ENCODE peak calls at places on chromosomes 6 and 20, in eight cellular contexts. One of them, this sample, is unnamed.

GRCh38 chr6:136468711-136469110 is 81.5 kb downstream of the MAP7 start:
- DNase-seq in A172: no peak
- DNase-seq in H7: no peak
- DNase-seq in iris pigment epithelial cell: no peak
- DNase-seq in effector memory CD4-positive, alpha-beta T cell: no peak
- DNase-seq in fibroblast of pulmonary artery: no peak
- DNase-seq in mesenchymal stem cell: no peak
- DNase-seq in right cardiac atrium: no peak
- DNase-seq in this sample: no peak

GRCh38 chr20:62553838-62554161 is 78.0 kb upstream of the GATA5 start:
- DNase-seq in A172: no peak
- DNase-seq in H7: peak; percentile 62
- DNase-seq in iris pigment epithelial cell: no peak
- DNase-seq in effector memory CD4-positive, alpha-beta T cell: no peak
- DNase-seq in fibroblast of pulmonary artery: no peak
- DNase-seq in mesenchymal stem cell: no peak
- DNase-seq in right cardiac atrium: no peak
- DNase-seq in this sample: no peak

GRCh38 chr20:24497851-24498250 is 28.4 kb downstream of the SYNDIG1 start:
- DNase-seq in A172: peak; percentile 52
- DNase-seq in H7: no peak
- DNase-seq in iris pigment epithelial cell: peak; percentile 43
- DNase-seq in effector memory CD4-positive, alpha-beta T cell: no peak
- DNase-seq in fibroblast of pulmonary artery: peak; percentile 7
- DNase-seq in mesenchymal stem cell: no peak
- DNase-seq in right cardiac atrium: no peak
- DNase-seq in this sample: no peak

GRCh38 chr20:62500237-62500864 is 24.6 kb upstream of the GATA5 start:
- DNase-seq in A172: peak; percentile 40
- DNase-seq in H7: peak; percentile 96
- DNase-seq in iris pigment epithelial cell: peak; percentile 44
- DNase-seq in effector memory CD4-positive, alpha-beta T cell: peak; percentile 66
- DNase-seq in fibroblast of pulmonary artery: peak; percentile 54
- DNase-seq in mesenchymal stem cell: peak; percentile 50
- DNase-seq in right cardiac atrium: peak; percentile 93
- DNase-seq in this sample: peak; percentile 84

GRCh38 chr20:44109951-44110361 is 77.0 kb downstream of the JPH2 start:
- DNase-seq in A172: no peak
- DNase-seq in H7: peak; percentile 65
- DNase-seq in iris pigment epithelial cell: no peak
- DNase-seq in effector memory CD4-positive, alpha-beta T cell: no peak
- DNase-seq in fibroblast of pulmonary artery: peak; percentile 42
- DNase-seq in mesenchymal stem cell: no peak
- DNase-seq in right cardiac atrium: peak; percentile 62
- DNase-seq in this sample: no peak

GRCh38 chr6:41836022-41836659 is 48.6 kb downstream of the TOMM6 start:
- DNase-seq in A172: no peak
- DNase-seq in H7: no peak
- DNase-seq in iris pigment epithelial cell: peak; percentile 75
- DNase-seq in effector memory CD4-positive, alpha-beta T cell: no peak
- DNase-seq in fibroblast of pulmonary artery: peak; percentile 6
- DNase-seq in mesenchymal stem cell: peak; percentile 10
- DNase-seq in right cardiac atrium: no peak
- DNase-seq in this sample: no peak

GRCh38 chr20:48332555-48332954 is 495.2 kb downstream of the PREX1 start:
- DNase-seq in A172: peak; percentile 26
- DNase-seq in H7: no peak
- DNase-seq in iris pigment epithelial cell: peak; percentile 58
- DNase-seq in effector memory CD4-positive, alpha-beta T cell: no peak
- DNase-seq in fibroblast of pulmonary artery: no peak
- DNase-seq in mesenchymal stem cell: no peak
- DNase-seq in right cardiac atrium: no peak
- DNase-seq in this sample: no peak

GRCh38 chr20:36644713-36645109 is 1.3 kb downstream of the SLA2 start:
- DNase-seq in A172: no peak
- DNase-seq in H7: no peak
- DNase-seq in iris pigment epithelial cell: no peak
- DNase-seq in effector memory CD4-positive, alpha-beta T cell: no peak
- DNase-seq in fibroblast of pulmonary artery: no peak
- DNase-seq in mesenchymal stem cell: no peak
- DNase-seq in right cardiac atrium: no peak
- DNase-seq in this sample: no peak

GRCh38 chr6:7052441-7052936 is 55.3 kb upstream of the RREB1 start:
- DNase-seq in A172: peak; percentile 11
- DNase-seq in H7: peak; percentile 79
- DNase-seq in iris pigment epithelial cell: peak; percentile 83
- DNase-seq in effector memory CD4-positive, alpha-beta T cell: no peak
- DNase-seq in fibroblast of pulmonary artery: peak; percentile 65
- DNase-seq in mesenchymal stem cell: peak; percentile 87
- DNase-seq in right cardiac atrium: peak; percentile 92
- DNase-seq in this sample: peak; percentile 48

GRCh38 chr6:33166811-33167210 is 25.5 kb downstream of the COL11A2 start:
- DNase-seq in A172: no peak
- DNase-seq in H7: peak; percentile 38
- DNase-seq in iris pigment epithelial cell: no peak
- DNase-seq in effector memory CD4-positive, alpha-beta T cell: no peak
- DNase-seq in fibroblast of pulmonary artery: no peak
- DNase-seq in mesenchymal stem cell: no peak
- DNase-seq in right cardiac atrium: no peak
- DNase-seq in this sample: no peak

GRCh38 chr6:47733879-47734558 is 35.6 kb downstream of the ADGRF4 start:
- DNase-seq in A172: no peak
- DNase-seq in H7: no peak
- DNase-seq in iris pigment epithelial cell: peak; percentile 11
- DNase-seq in effector memory CD4-positive, alpha-beta T cell: no peak
- DNase-seq in fibroblast of pulmonary artery: peak; percentile 21
- DNase-seq in mesenchymal stem cell: peak; percentile 18
- DNase-seq in right cardiac atrium: no peak
- DNase-seq in this sample: no peak

GRCh38 chr6:12474167-12475140 is 184.3 kb downstream of the EDN1 start:
- DNase-seq in A172: no peak
- DNase-seq in H7: no peak
- DNase-seq in iris pigment epithelial cell: no peak
- DNase-seq in effector memory CD4-positive, alpha-beta T cell: no peak
- DNase-seq in fibroblast of pulmonary artery: no peak
- DNase-seq in mesenchymal stem cell: no peak
- DNase-seq in right cardiac atrium: no peak
- DNase-seq in this sample: no peak

GRCh38 chr6:49082611-49083010 is 380.4 kb downstream of the MMUT start:
- DNase-seq in A172: no peak
- DNase-seq in H7: no peak
- DNase-seq in iris pigment epithelial cell: no peak
- DNase-seq in effector memory CD4-positive, alpha-beta T cell: no peak
- DNase-seq in fibroblast of pulmonary artery: no peak
- DNase-seq in mesenchymal stem cell: peak; percentile 25
- DNase-seq in right cardiac atrium: no peak
- DNase-seq in this sample: no peak

GRCh38 chr6:111589366-111589765 is 16.3 kb downstream of the TRAF3IP2 start:
- DNase-seq in A172: peak; percentile 90
- DNase-seq in H7: no peak
- DNase-seq in iris pigment epithelial cell: peak; percentile 84
- DNase-seq in effector memory CD4-positive, alpha-beta T cell: no peak
- DNase-seq in fibroblast of pulmonary artery: peak; percentile 91
- DNase-seq in mesenchymal stem cell: peak; percentile 71
- DNase-seq in right cardiac atrium: no peak
- DNase-seq in this sample: no peak

GRCh38 chr6:143621876-143622605 is 55.7 kb upstream of the PHACTR2 start:
- DNase-seq in A172: no peak
- DNase-seq in H7: no peak
- DNase-seq in iris pigment epithelial cell: peak; percentile 53
- DNase-seq in effector memory CD4-positive, alpha-beta T cell: no peak
- DNase-seq in fibroblast of pulmonary artery: peak; percentile 48
- DNase-seq in mesenchymal stem cell: no peak
- DNase-seq in right cardiac atrium: no peak
- DNase-seq in this sample: no peak

GRCh38 chr6:79062708-79063107 is 15.3 kb downstream of the PHIP start:
- DNase-seq in A172: no peak
- DNase-seq in H7: no peak
- DNase-seq in iris pigment epithelial cell: no peak
- DNase-seq in effector memory CD4-positive, alpha-beta T cell: no peak
- DNase-seq in fibroblast of pulmonary artery: no peak
- DNase-seq in mesenchymal stem cell: no peak
- DNase-seq in right cardiac atrium: no peak
- DNase-seq in this sample: no peak

GRCh38 chr6:144156334-144156733 is 6.0 kb downstream of the STX11 start:
- DNase-seq in A172: no peak
- DNase-seq in H7: no peak
- DNase-seq in iris pigment epithelial cell: peak; percentile 72
- DNase-seq in effector memory CD4-positive, alpha-beta T cell: no peak
- DNase-seq in fibroblast of pulmonary artery: peak; percentile 64
- DNase-seq in mesenchymal stem cell: peak; percentile 28
- DNase-seq in right cardiac atrium: no peak
- DNase-seq in this sample: no peak

GRCh38 chr20:57007171-57007540 is 259.3 kb downstream of the BMP7 start:
- DNase-seq in A172: no peak
- DNase-seq in H7: no peak
- DNase-seq in iris pigment epithelial cell: no peak
- DNase-seq in effector memory CD4-positive, alpha-beta T cell: no peak
- DNase-seq in fibroblast of pulmonary artery: no peak
- DNase-seq in mesenchymal stem cell: no peak
- DNase-seq in right cardiac atrium: no peak
- DNase-seq in this sample: no peak

GRCh38 chr6:142335415-142335814 is 33.6 kb downstream of the ADGRG6 start:
- DNase-seq in A172: no peak
- DNase-seq in H7: no peak
- DNase-seq in iris pigment epithelial cell: no peak
- DNase-seq in effector memory CD4-positive, alpha-beta T cell: no peak
- DNase-seq in fibroblast of pulmonary artery: no peak
- DNase-seq in mesenchymal stem cell: no peak
- DNase-seq in right cardiac atrium: no peak
- DNase-seq in this sample: no peak

GRCh38 chr6:140027239-140027638 is 652.8 kb upstream of the CITED2 start:
- DNase-seq in A172: no peak
- DNase-seq in H7: no peak
- DNase-seq in iris pigment epithelial cell: no peak
- DNase-seq in effector memory CD4-positive, alpha-beta T cell: no peak
- DNase-seq in fibroblast of pulmonary artery: no peak
- DNase-seq in mesenchymal stem cell: no peak
- DNase-seq in right cardiac atrium: no peak
- DNase-seq in this sample: no peak

GRCh38 chr6:10529231-10529801 is 8.2 kb downstream of the GCNT2 start:
- DNase-seq in A172: peak; percentile 73
- DNase-seq in H7: no peak
- DNase-seq in iris pigment epithelial cell: peak; percentile 12
- DNase-seq in effector memory CD4-positive, alpha-beta T cell: no peak
- DNase-seq in fibroblast of pulmonary artery: no peak
- DNase-seq in mesenchymal stem cell: no peak
- DNase-seq in right cardiac atrium: no peak
- DNase-seq in this sample: no peak

GRCh38 chr20:57618091-57618765 is 2.0 kb downstream of the ZBP1 start:
- DNase-seq in A172: peak; percentile 78
- DNase-seq in H7: peak; percentile 38
- DNase-seq in iris pigment epithelial cell: no peak
- DNase-seq in effector memory CD4-positive, alpha-beta T cell: peak; percentile 33
- DNase-seq in fibroblast of pulmonary artery: no peak
- DNase-seq in mesenchymal stem cell: no peak
- DNase-seq in right cardiac atrium: no peak
- DNase-seq in this sample: no peak

GRCh38 chr6:47743744-47744143 is 38.1 kb upstream of the OPN5 start:
- DNase-seq in A172: no peak
- DNase-seq in H7: no peak
- DNase-seq in iris pigment epithelial cell: peak; percentile 13
- DNase-seq in effector memory CD4-positive, alpha-beta T cell: no peak
- DNase-seq in fibroblast of pulmonary artery: peak; percentile 55
- DNase-seq in mesenchymal stem cell: peak; percentile 34
- DNase-seq in right cardiac atrium: no peak
- DNase-seq in this sample: no peak

GRCh38 chr20:5835870-5836269 is 85.7 kb downstream of the SHLD1 start:
- DNase-seq in A172: no peak
- DNase-seq in H7: no peak
- DNase-seq in iris pigment epithelial cell: peak; percentile 58
- DNase-seq in effector memory CD4-positive, alpha-beta T cell: no peak
- DNase-seq in fibroblast of pulmonary artery: peak; percentile 70
- DNase-seq in mesenchymal stem cell: peak; percentile 92
- DNase-seq in right cardiac atrium: no peak
- DNase-seq in this sample: peak; percentile 48

GRCh38 chr20:16732506-16733152 is 2.8 kb downstream of the SNRPB2 start:
- DNase-seq in A172: no peak
- DNase-seq in H7: no peak
- DNase-seq in iris pigment epithelial cell: peak; percentile 36
- DNase-seq in effector memory CD4-positive, alpha-beta T cell: no peak
- DNase-seq in fibroblast of pulmonary artery: peak; percentile 10
- DNase-seq in mesenchymal stem cell: peak; percentile 5
- DNase-seq in right cardiac atrium: no peak
- DNase-seq in this sample: no peak

GRCh38 chr6:24148154-24148570 is 22.1 kb downstream of the NRSN1 start:
- DNase-seq in A172: no peak
- DNase-seq in H7: no peak
- DNase-seq in iris pigment epithelial cell: no peak
- DNase-seq in effector memory CD4-positive, alpha-beta T cell: no peak
- DNase-seq in fibroblast of pulmonary artery: no peak
- DNase-seq in mesenchymal stem cell: no peak
- DNase-seq in right cardiac atrium: no peak
- DNase-seq in this sample: no peak

GRCh38 chr20:16518068-16518783 is 55.0 kb downstream of the KIF16B start:
- DNase-seq in A172: peak; percentile 57
- DNase-seq in H7: peak; percentile 48
- DNase-seq in iris pigment epithelial cell: peak; percentile 53
- DNase-seq in effector memory CD4-positive, alpha-beta T cell: no peak
- DNase-seq in fibroblast of pulmonary artery: peak; percentile 60
- DNase-seq in mesenchymal stem cell: peak; percentile 56
- DNase-seq in right cardiac atrium: peak; percentile 37
- DNase-seq in this sample: no peak

This sample was measured in naive thymus-derived CD4-positive, alpha-beta T cell.